ENCODE peak calls at places on chromosomes 1 and 21, in five cellular contexts. K, R, B, L and N are unnamed samples.

GRCh38 chr1:34946211-34946610 is 16.8 kb upstream of the DLGAP3 start:
- DNase-seq in K (no peak), R (peak; percentile 2), B (no peak), L (no peak), N (no peak)

GRCh38 chr1:99645199-99645598 is 714 bp upstream of the PALMD start:
- DNase-seq in K (peak; percentile 85), R (no peak), B (no peak), L (no peak), N (peak; percentile 67)

GRCh38 chr1:115714572-115715141 is 53.9 kb downstream of the CASQ2 start:
- DNase-seq in K (no peak), R (peak; percentile 70), B (no peak), L (no peak), N (peak; percentile 74)

GRCh38 chr1:54016343-54017282 is 1.4 kb downstream of the LDLRAD1 start:
- DNase-seq in K (no peak), R (peak; percentile 31), B (peak; percentile 66), L (peak; percentile 38), N (peak; percentile 25)

GRCh38 chr1:181712636-181713238 is 229.4 kb downstream of the CACNA1E start:
- DNase-seq in K (no peak), R (no peak), B (no peak), L (no peak), N (no peak)

GRCh38 chr1:23964790-23965740 is 5.4 kb downstream of the PNRC2 start:
- DNase-seq in K (no peak), R (no peak), B (no peak), L (no peak), N (no peak)

GRCh38 chr1:239816090-239816812 is 275.4 kb upstream of the FMN2 start:
- DNase-seq in K (no peak), R (peak; percentile 77), B (peak; percentile 51), L (peak; percentile 58), N (peak; percentile 59)

GRCh38 chr1:54559111-54559548 is 11.1 kb downstream of the ACOT11 start:
- DNase-seq in K (peak; percentile 82), R (no peak), B (peak; percentile 39), L (no peak), N (no peak)

GRCh38 chr1:85330711-85331290 is 54.4 kb upstream of the BCL10 start:
- DNase-seq in K (no peak), R (no peak), B (no peak), L (peak; percentile 97), N (no peak)
- H3K4me3 ChIP-seq in K (no peak overlapping the region), R (no peak overlapping the region), B (no peak overlapping the region), L (no peak overlapping the region), N (no peak overlapping the region)

GRCh38 chr1:202038688-202039346 is 28.4 kb downstream of the ELF3 start:
- DNase-seq in K (no peak), R (no peak), B (no peak), L (no peak), N (no peak)

GRCh38 chr1:202034683-202035462 is 24.5 kb downstream of the ELF3 start:
- DNase-seq in K (peak; percentile 93), R (peak; percentile 97), B (peak; percentile 93), L (peak; percentile 97), N (peak; percentile 85)

GRCh38 chr1:202034149-202034682 is 23.8 kb downstream of the ELF3 start:
- DNase-seq in K (no peak), R (no peak), B (no peak), L (no peak), N (no peak)

GRCh38 chr1:202037706-202038296 is 27.4 kb downstream of the ELF3 start:
- DNase-seq in K (no peak), R (no peak), B (no peak), L (peak; percentile 66), N (no peak)

GRCh38 chr1:202036595-202037387 is 26.4 kb downstream of the ELF3 start:
- DNase-seq in K (no peak), R (no peak), B (peak; percentile 66), L (no peak), N (no peak)
- TF ChIP-seq CTCF in K (no peak), R (no peak), B (peak; percentile 39), L (no peak), N (no peak)

GRCh38 chr1:203349757-203350522 is 982 bp downstream of the FMOD start:
- DNase-seq in K (no peak), R (no peak), B (no peak), L (no peak), N (no peak)

GRCh38 chr1:203349166-203349565 is 1.8 kb downstream of the FMOD start:
- DNase-seq in K (no peak), R (no peak), B (no peak), L (no peak), N (no peak)

GRCh38 chr1:203353486-203353885 is 2.6 kb upstream of the FMOD start:
- DNase-seq in K (no peak), R (no peak), B (no peak), L (peak; percentile 25), N (no peak)

GRCh38 chr1:203354246-203354645 is 3.3 kb upstream of the FMOD start:
- DNase-seq in K (no peak), R (no peak), B (no peak), L (peak; percentile 14), N (no peak)

DNA sequence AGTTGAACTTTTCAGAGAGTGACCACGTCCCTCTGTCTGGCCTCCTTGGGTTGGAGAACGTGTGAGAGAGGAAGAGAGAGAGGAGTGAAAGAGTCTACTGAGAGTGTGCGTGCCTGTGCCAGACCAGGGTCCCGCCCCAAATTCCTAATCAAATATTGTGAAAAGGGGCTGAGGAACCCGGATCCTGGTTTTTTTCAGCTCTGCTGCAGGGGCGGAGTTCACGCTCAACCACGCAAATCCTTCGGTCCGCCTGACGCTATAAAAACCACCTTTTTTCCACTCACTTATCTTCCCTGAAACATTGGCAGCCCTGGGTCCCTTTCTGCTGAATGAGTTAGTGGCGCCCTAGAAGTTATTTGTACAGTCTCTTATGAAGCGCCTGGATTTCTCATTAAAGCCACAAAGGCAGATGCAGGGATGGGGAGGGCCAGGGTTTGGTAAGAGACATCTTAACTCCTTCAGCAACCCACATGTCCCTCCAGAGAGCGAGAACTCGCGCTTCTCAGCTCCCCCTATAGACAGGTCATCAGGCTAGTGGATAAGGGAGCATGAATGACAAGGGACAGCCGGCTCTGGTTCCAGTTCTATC is at the start of gene FMOD:
- DNase-seq in K (peak; percentile 92), R (no peak), B (peak; percentile 67), L (no peak), N (no peak)
- H3K4me3 ChIP-seq in K (no peak within 1 kb of the TSS), R (no peak within 1 kb of the TSS), B (no peak within 1 kb of the TSS), L (no peak within 1 kb of the TSS), N (no peak within 1 kb of the TSS)

DNA sequence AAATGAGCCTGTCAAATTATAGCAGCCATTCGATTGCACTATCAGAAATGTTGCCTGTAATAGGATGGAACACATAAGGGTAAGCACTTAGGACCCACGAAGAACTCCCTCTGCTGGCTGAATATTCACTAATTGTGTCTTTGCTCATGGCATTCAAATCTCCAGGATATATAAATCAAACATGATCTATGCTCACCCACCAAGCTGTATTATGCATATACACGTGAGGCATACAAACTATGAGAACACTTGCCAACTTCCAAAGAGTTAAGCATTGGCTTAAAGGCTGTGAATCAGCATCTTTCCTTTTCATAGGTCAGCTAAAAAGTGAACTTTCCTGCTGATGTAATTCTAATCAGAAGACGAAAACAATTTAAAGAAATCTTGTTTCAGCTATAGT is 34.5 kb downstream of the TMPRSS15 start:
- DNase-seq in K (no peak), R (no peak), B (no peak), L (no peak), N (no peak)
- TF ChIP-seq CTCF in K (no peak), R (peak; percentile 43), B (no peak), L (peak; percentile 53), N (peak; percentile 47)

DNA sequence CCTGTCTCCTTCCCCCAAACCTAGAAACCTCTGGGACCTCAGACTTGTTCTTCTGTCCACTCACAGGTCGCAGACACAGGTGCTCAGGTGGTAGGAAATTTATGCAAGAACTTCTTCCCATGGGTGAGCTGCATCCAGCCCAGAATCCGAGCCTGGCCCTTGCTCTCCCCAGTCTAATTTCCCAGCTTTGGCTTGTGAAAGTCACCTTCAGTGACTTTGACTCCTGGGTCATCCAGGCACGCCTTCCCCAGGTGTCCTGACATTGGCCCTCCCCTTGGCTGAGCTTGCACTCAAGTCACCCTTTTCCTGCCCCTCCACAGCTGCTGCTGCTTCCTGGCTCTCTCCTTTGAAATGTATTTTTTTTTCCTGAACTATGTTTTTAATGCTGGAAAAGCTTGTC is 6.6 kb downstream of the IPO13 start:
- DNase-seq in K (peak; percentile 48), R (no peak), B (no peak), L (no peak), N (no peak)
- H3K4me3 ChIP-seq in K (no peak overlapping the region), R (no peak overlapping the region), B (no peak overlapping the region), L (no peak overlapping the region), N (no peak overlapping the region)

GRCh38 chr1:153550827-153551512 is 1.9 kb upstream of the S100A3 start:
- DNase-seq in K (peak; percentile 86), R (no peak), B (no peak), L (no peak), N (no peak)

GRCh38 chr1:153549741-153550397 is 811 bp upstream of the S100A3 start:
- DNase-seq in K (peak; percentile 86), R (no peak), B (no peak), L (no peak), N (no peak)

GRCh38 chr1:153550398-153550758 is 1.3 kb upstream of the S100A3 start:
- DNase-seq in K (no peak), R (no peak), B (no peak), L (no peak), N (no peak)

GRCh38 chr1:153547560-153548551 is 1.2 kb downstream of the S100A3 start:
- DNase-seq in K (peak; percentile 82), R (no peak), B (no peak), L (no peak), N (no peak)

DNA sequence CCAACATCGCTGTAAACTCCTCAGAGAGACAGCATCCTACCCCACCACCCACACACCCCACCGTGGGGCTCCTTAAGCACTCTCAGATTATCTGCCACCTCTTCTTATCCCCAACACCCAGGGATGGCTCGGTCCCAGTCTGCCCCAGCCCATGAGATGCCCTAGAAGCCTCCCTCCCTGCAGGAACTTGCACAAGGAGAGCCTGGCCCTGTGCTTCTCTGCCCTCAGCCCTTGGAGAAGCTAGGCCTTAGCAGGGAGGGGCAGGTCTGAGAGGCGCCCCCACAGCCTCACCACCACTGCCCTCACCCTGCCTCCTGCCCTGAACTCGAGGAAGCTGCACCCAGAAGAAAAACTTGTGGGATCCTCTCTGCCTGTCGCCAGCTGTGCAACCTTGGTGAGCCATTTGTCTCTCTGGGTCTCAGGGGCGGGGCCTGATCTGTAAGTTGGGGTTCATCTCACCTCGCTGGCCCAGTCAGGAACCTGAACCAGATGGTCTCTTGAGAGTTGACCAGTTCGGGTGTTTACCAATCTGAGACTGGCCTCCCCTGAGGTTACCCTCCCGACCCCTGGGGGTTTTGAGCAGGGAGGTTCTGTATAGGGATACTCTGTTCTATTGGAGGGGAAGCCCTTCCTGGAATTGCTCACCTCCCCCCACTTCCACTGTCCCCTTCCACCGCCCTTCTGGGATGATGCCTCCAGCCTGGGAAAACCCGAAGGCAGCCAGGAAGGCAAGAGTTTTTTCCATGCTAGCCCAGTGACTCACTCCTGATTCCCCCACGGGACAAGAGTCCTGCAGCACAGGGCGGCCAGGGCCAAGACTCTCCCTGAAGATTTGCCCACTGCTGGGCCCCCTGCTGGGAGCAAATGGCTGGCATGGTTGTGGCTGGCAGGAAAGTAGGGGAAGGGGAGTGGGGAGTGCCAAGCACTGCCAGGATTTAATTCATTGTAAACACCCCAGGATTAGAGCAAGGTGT is at the start of gene S100A3:
- DNase-seq in K (peak; percentile 95), R (peak; percentile 82), B (peak; percentile 64), L (peak; percentile 73), N (peak; percentile 82)
- TF ChIP-seq CTCF in K (no peak), R (peak; percentile 26), B (no peak), L (no peak), N (peak; percentile 58)